ENCODE peak calls at places on chromosome 22, in eight cellular contexts. C is transverse colon, Z is uterus, R is cardiac fibroblast, V is HCT116, Q is stomach, Y is dorsolateral prefrontal cortex, X is PC-3. W is an unnamed sample.

GRCh38 chr22:28014141-28015055 is 95.3 kb upstream of the PITPNB start:
- DNase-seq in R (no peak), V (no peak), X (no peak), C (no peak), Y (no peak), Q (no peak), Z (no peak), W (no peak)

GRCh38 chr22:38513063-38513462 is 7.0 kb upstream of the DDX17 start:
- DNase-seq in X (peak; percentile 3), C (peak; percentile 28), R (no peak), V (no peak), Q (no peak), Z (no peak), Y (no peak), W (no peak)

GRCh38 chr22:19199479-19199878 is 20.9 kb upstream of the SLC25A1 start:
- DNase-seq in Q (no peak), Z (no peak), Y (no peak), C (no peak), V (no peak), R (no peak), X (no peak), W (no peak)

GRCh38 chr22:19723165-19723989 is at the start of gene GP1BB:
- DNase-seq in X (peak; percentile 34), V (no peak), Q (peak; percentile 68), C (peak; percentile 37), Y (no peak), R (no peak), Z (no peak), W (peak; percentile 15)

GRCh38 chr22:42528591-42529307 is 9.2 kb upstream of the RRP7A start:
- DNase-seq in X (no peak), Q (no peak), V (no peak), Z (no peak), C (no peak), R (no peak), Y (peak; percentile 62), W (no peak)

GRCh38 chr22:38657248-38657909 is 941 bp downstream of the CBY1 start:
- DNase-seq in V (no peak), Q (no peak), Z (no peak), X (peak; percentile 31), R (peak; percentile 10), Y (no peak), C (peak; percentile 46), W (peak; percentile 44)

GRCh38 chr22:19668748-19669147 is 45.6 kb upstream of the SEPTIN5 start:
- DNase-seq in X (no peak), Z (no peak), V (no peak), Y (no peak), R (no peak), C (no peak), Q (no peak), W (no peak)

GRCh38 chr22:22024440-22024839 is 41.9 kb upstream of the TOP3B start:
- DNase-seq in Q (no peak), R (no peak), C (no peak), V (no peak), Y (no peak), Z (no peak), X (no peak), W (no peak)

GRCh38 chr22:39729141-39729934 is 158.8 kb downstream of the CACNA1I start:
- DNase-seq in X (no peak), Q (no peak), Y (no peak), C (no peak), Z (no peak), V (no peak), R (no peak), W (no peak)

GRCh38 chr22:47030881-47031627 is 268.6 kb downstream of the TBC1D22A start:
- DNase-seq in Y (no peak), V (no peak), C (peak; percentile 69), R (no peak), X (peak; percentile 8), Q (no peak), Z (no peak), W (no peak)

GRCh38 chr22:21990449-21991308 is 8.1 kb upstream of the TOP3B start:
- DNase-seq in Q (no peak), Z (no peak), X (no peak), C (no peak), Y (no peak), R (no peak), V (no peak), W (no peak)

GRCh38 chr22:20438066-20438677 is 547 bp upstream of the SCARF2 start:
- DNase-seq in Y (no peak), Q (no peak), V (no peak), X (no peak), C (no peak), Z (peak; percentile 45), R (no peak), W (no peak)

GRCh38 chr22:49235463-49236300 is 592.0 kb downstream of the BRD1 start:
- DNase-seq in R (no peak), C (peak; percentile 19), Z (no peak), Y (no peak), X (no peak), Q (no peak), V (no peak), W (no peak)

GRCh38 chr22:37048133-37048532 is 3.4 kb upstream of the KCTD17 start:
- DNase-seq in C (no peak), V (no peak), R (no peak), Z (no peak), Y (no peak), X (no peak), Q (no peak), W (no peak)

GRCh38 chr22:22035771-22036314 is 53.3 kb upstream of the TOP3B start:
- DNase-seq in R (no peak), Q (no peak), Y (no peak), X (no peak), V (no peak), C (no peak), Z (no peak), W (no peak)

GRCh38 chr22:49791682-49792081 is 36.0 kb downstream of the BRD1 start:
- DNase-seq in C (no peak), Z (no peak), Y (no peak), V (no peak), Q (no peak), X (peak; percentile 12), R (no peak), W (peak; percentile 40)

GRCh38 chr22:44363980-44364749 is 51.4 kb upstream of the SHISAL1 start:
- DNase-seq in V (no peak), X (no peak), Z (peak; percentile 39), Y (no peak), C (no peak), Q (no peak), R (no peak), W (no peak)

GRCh38 chr22:46879083-46879482 is 116.6 kb downstream of the TBC1D22A start:
- DNase-seq in Q (no peak), Y (no peak), X (no peak), Z (no peak), V (no peak), C (no peak), R (peak; percentile 31), W (no peak)

DNA sequence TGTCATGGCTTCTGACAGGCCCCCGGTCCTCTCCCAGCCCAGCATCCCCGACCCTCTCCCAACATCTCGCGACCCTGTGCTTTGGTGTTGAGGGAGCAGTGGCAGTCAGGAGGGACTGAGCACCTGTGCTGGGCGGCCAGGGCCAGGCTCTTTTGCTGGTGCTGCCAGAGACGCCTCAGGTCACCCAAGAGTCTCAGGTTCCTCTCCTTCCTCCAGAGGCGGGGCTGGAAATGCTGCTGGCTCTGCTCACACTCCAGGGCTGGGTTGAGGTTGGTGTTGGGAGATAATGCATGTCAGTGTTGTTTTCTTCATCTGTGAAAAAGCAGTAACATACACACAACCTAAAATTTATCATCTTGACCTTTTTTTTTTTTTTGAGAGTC is 1.2 kb upstream of the IGLL1 start:
- DNase-seq in V (no peak), Q (no peak), X (no peak), C (no peak), Z (no peak), Y (no peak), R (no peak), W (no peak)
- TF ChIP-seq CTCF in V (no peak), Q (no peak), X (no peak), C (no peak), Z (no peak), Y (no peak), R (no peak), W (no peak)

GRCh38 chr22:30305519-30305905 is 16.2 kb upstream of the CASTOR1 start:
- DNase-seq in Z (peak; percentile 73), Q (peak; percentile 62), V (no peak), C (peak; percentile 76), R (no peak), X (no peak), Y (no peak), W (no peak)

GRCh38 chr22:30305906-30306628 is 16.8 kb upstream of the CASTOR1 start:
- DNase-seq in Z (no peak), C (no peak), R (no peak), V (no peak), X (no peak), Q (no peak), Y (no peak), W (peak; percentile 54)

GRCh38 chr22:30307026-30307574 is 17.8 kb upstream of the CASTOR1 start:
- DNase-seq in X (no peak), Y (no peak), Q (no peak), C (no peak), R (no peak), Z (no peak), V (no peak), W (no peak)

GRCh38 chr22:30308096-30308495 is 18.6 kb downstream of the TBC1D10A start:
- DNase-seq in R (no peak), Q (no peak), V (no peak), Y (no peak), X (no peak), C (no peak), Z (no peak), W (no peak)

GRCh38 chr22:30306629-30307016 is 17.3 kb upstream of the CASTOR1 start:
- DNase-seq in Q (no peak), R (no peak), C (no peak), V (no peak), X (no peak), Z (no peak), Y (no peak), W (no peak)
- H3K4me3 ChIP-seq in Q (no peak overlapping the region), R (no peak overlapping the region), C (no peak overlapping the region), V (no peak overlapping the region), X (no peak overlapping the region), Z (no peak overlapping the region), Y (no peak overlapping the region), W (no peak overlapping the region)

DNA sequence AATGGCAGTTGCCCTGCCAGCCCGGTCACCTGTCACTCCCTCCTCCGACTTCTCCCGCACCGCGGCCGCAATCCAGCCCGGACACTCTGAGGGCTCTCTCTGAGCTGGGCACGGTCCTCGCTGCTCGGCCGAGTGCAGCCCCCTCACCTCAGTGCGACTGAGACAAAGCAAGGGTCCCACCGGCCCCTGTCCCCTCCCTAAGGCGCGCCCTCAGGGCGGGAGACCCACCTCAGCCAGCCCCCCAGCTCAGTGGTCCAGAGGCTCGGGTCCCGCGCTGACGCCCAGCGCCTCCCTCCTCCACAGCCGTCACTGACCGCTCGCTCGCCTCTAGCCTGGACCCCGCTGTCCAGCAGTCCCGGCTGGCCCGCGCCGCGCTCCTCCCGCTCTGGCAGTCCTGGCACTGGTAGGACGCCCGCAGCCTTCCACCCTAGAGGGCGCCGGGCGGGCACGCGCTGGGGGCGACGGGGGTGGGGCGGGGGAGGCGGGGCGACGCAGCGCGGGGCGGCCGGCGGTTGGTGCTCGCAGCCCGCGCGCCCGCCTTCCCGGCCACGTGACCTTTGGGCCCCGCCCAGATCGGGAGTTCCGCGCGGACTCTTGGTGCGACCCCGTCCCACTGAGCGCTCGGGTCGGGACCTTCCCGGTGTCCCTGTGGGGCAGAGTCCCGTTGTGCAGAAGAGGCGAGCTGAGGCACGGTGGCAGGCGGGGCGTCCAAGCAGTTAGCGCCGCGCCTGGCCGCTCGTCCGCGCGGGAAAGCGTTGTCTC is 7.9 kb upstream of the L3MBTL2 start:
- DNase-seq in C (peak; percentile 88), Y (peak; percentile 88), V (no peak), Z (peak; percentile 73), R (peak; percentile 50), Q (peak; percentile 83), X (peak; percentile 59), W (peak; percentile 68)
- TF ChIP-seq CTCF in C (no peak), Y (peak; percentile 49), V (no peak), Z (peak; percentile 5), R (peak; percentile 14), Q (no peak), X (no peak), W (peak; percentile 24)

GRCh38 chr22:23257889-23258825 is 77.8 kb downstream of the BCR start:
- DNase-seq in R (no peak), X (no peak), C (no peak), Q (no peak), Y (no peak), Z (no peak), V (no peak), W (no peak)
- H3K4me3 ChIP-seq in R (no peak overlapping the region), X (no peak overlapping the region), C (no peak overlapping the region), Q (no peak overlapping the region), Y (no peak overlapping the region), Z (no peak overlapping the region), V (no peak overlapping the region), W (no peak overlapping the region)